ENCODE peak calls at places on chromosomes 16 and 17, in five cellular contexts. R is HCT116, L is PC-3, M is A549, Z is PC-9. K is an unnamed sample.

GRCh38 chr17:69757794-69758430 is 317.1 kb upstream of the KCNJ16 start:
- DNase-seq in Z (peak; percentile 50), R (no peak), L (peak; percentile 72), M (no peak), K (peak; percentile 89)

GRCh38 chr17:20116683-20117309 is 107.6 kb downstream of the SPECC1 start:
- DNase-seq in L (peak; percentile 76), Z (peak; percentile 55), R (peak; percentile 53), M (peak; percentile 55), K (peak; percentile 65)

GRCh38 chr16:54937673-54938350 is 7.1 kb downstream of the IRX5 start:
- DNase-seq in L (no peak), R (no peak), M (no peak), Z (no peak), K (no peak)

GRCh38 chr17:64998436-64999190 is 57.9 kb downstream of the GNA13 start:
- DNase-seq in Z (no peak), R (no peak), M (no peak), L (peak; percentile 42), K (no peak)

GRCh38 chr16:30953511-30954124 is 3.9 kb upstream of the SETD1A start:
- DNase-seq in M (peak; percentile 49), Z (no peak), R (peak; percentile 71), L (peak; percentile 50), K (peak; percentile 67)

GRCh38 chr16:7745321-7745720 is 412.7 kb downstream of the RBFOX1 start:
- DNase-seq in Z (no peak), L (no peak), R (no peak), M (no peak), K (no peak)

GRCh38 chr17:3659541-3660111 is 8.8 kb downstream of the TAX1BP3 start:
- DNase-seq in L (peak; percentile 58), M (peak; percentile 80), Z (peak; percentile 45), R (no peak), K (peak; percentile 89)

GRCh38 chr17:72603346-72604242 is 482.8 kb downstream of the SOX9 start:
- DNase-seq in R (no peak), Z (peak; percentile 36), M (no peak), L (no peak), K (peak; percentile 96)

GRCh38 chr16:19132898-19133297 is 19.1 kb downstream of the ITPRIPL2 start:
- DNase-seq in L (no peak), M (no peak), Z (no peak), R (no peak), K (no peak)

GRCh38 chr17:72788950-72789585 is 303.4 kb downstream of the SLC39A11 start:
- DNase-seq in L (no peak), R (no peak), M (no peak), Z (no peak), K (peak; percentile 39)

GRCh38 chr17:22171631-22172030 is 479.3 kb downstream of the KCNJ18 start:
- DNase-seq in L (no peak), M (no peak), R (no peak), Z (no peak), K (no peak)

GRCh38 chr17:57868007-57868774 is 18.3 kb upstream of the MRPS23 start:
- DNase-seq in M (peak; percentile 97), R (peak; percentile 90), Z (peak; percentile 82), L (peak; percentile 93), K (peak; percentile 95)

GRCh38 chr16:85253127-85253941 is 141.1 kb upstream of the CIBAR2 start:
- DNase-seq in L (peak; percentile 31), R (no peak), M (peak; percentile 85), Z (no peak), K (no peak)

GRCh38 chr16:84599528-84600202 is 18.2 kb downstream of the COTL1 start:
- DNase-seq in Z (no peak), R (no peak), M (no peak), L (no peak), K (peak; percentile 81)

GRCh38 chr16:21704733-21705132 is 41.0 kb downstream of the OTOA start:
- DNase-seq in L (no peak), R (no peak), M (no peak), Z (peak; percentile 35), K (no peak)

GRCh38 chr17:49456172-49456965 is 38.7 kb upstream of the NGFR start:
- DNase-seq in M (no peak), Z (no peak), L (peak; percentile 37), R (no peak), K (peak; percentile 77)

GRCh38 chr17:958712-959451 is 20.7 kb downstream of the NXN start:
- DNase-seq in Z (no peak), L (no peak), M (no peak), R (no peak), K (peak; percentile 37)

GRCh38 chr17:43021739-43022512 is at the start of gene VAT1:
- DNase-seq in L (peak; percentile 71), Z (peak; percentile 48), M (peak; percentile 94), R (peak; percentile 46), K (peak; percentile 74)

GRCh38 chr16:15897834-15898254 is 9.4 kb upstream of the CEP20 start:
- DNase-seq in M (no peak), R (no peak), L (peak; percentile 38), Z (no peak), K (peak; percentile 73)

GRCh38 chr16:11114366-11115164 is 141.4 kb downstream of the SOCS1 start:
- DNase-seq in R (no peak), Z (no peak), L (no peak), M (no peak), K (no peak)

GRCh38 chr17:54177606-54178308 is 355.0 kb downstream of the KIF2B start:
- DNase-seq in R (no peak), Z (no peak), L (no peak), M (no peak), K (no peak)

GRCh38 chr16:11405331-11406176 is 60.3 kb downstream of the RMI2 start:
- DNase-seq in Z (no peak), R (peak; percentile 34), L (peak; percentile 52), M (peak; percentile 60), K (peak; percentile 13)

GRCh38 chr16:7339700-7340099 is 7.1 kb downstream of the RBFOX1 start:
- DNase-seq in M (no peak), L (no peak), Z (no peak), R (no peak), K (no peak)

GRCh38 chr17:78182504-78182903 is 4.3 kb downstream of the TK1 start:
- DNase-seq in R (no peak), L (no peak), M (no peak), Z (no peak), K (no peak)

GRCh38 chr16:50925758-50926357 is 184.0 kb downstream of the CYLD start:
- DNase-seq in Z (no peak), L (peak; percentile 45), M (no peak), R (no peak), K (no peak)

GRCh38 chr17:75679706-75680201 is 12.6 kb downstream of the SAP30BP start:
- DNase-seq in R (no peak), M (peak; percentile 83), Z (peak; percentile 70), L (peak; percentile 91), K (no peak)

GRCh38 chr17:3927628-3928010 is 11.4 kb upstream of the P2RX1 start:
- DNase-seq in M (no peak), R (no peak), L (no peak), Z (no peak), K (no peak)

GRCh38 chr16:50434872-50435478 is 66.2 kb upstream of the BRD7 start:
- DNase-seq in L (no peak), Z (no peak), R (no peak), M (no peak), K (no peak)

GRCh38 chr16:49036126-49036525 is 245.5 kb downstream of the CBLN1 start:
- DNase-seq in Z (no peak), R (no peak), L (no peak), M (no peak), K (no peak)

GRCh38 chr17:15999141-15999973 is at the start of the genes TTC19 and ZSWIM7:
- DNase-seq in R (peak; percentile 94), L (peak; percentile 99), M (peak; percentile 99), Z (peak; percentile 85), K (peak; percentile 96)

GRCh38 chr17:16001498-16001897 is 1.9 kb downstream of the TTC19 start:
- DNase-seq in R (no peak), L (peak; percentile 68), Z (peak; percentile 53), M (no peak), K (no peak)

GRCh38 chr17:15999974-16000827 is 577 bp downstream of the TTC19 start:
- DNase-seq in Z (no peak), R (no peak), M (no peak), L (peak; percentile 38), K (peak; percentile 39)

GRCh38 chr17:15996322-15996721 is 3.2 kb downstream of the ZSWIM7 start:
- DNase-seq in M (no peak), Z (no peak), L (no peak), R (no peak), K (no peak)

GRCh38 chr17:15998031-15998574 is 1.4 kb downstream of the ZSWIM7 start:
- DNase-seq in R (no peak), L (peak; percentile 64), M (no peak), Z (no peak), K (no peak)
- H3K4me2 ChIP-seq in R (peak overlapping the region; percentile 79), L (peak overlapping the region; percentile 89), M (peak overlapping the region; percentile 70), Z (peak overlapping the region; percentile 89), K (no peak overlapping the region)

DNA sequence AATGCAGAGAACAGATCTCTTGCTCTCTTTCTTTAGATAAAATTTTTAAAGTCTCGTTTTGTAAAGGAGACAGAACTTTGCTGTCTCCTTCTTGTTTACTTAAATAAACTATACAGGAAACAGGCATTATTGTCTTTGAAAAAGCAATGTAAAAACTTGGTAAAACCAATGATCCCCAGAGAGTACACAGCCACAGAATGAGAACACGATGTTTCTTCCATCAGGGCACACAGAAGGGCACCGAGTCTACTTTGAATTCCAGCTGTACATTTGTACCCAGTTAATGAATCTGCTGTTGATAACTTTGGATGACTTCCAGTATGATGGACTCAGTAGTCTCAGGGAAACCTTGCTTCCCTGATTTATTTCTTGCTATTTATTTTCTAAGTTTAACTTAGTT is 8.1 kb upstream of the TMEM100 start:
- DNase-seq in L (no peak), R (no peak), Z (no peak), M (no peak), K (peak; percentile 33)
- H3K4me2 ChIP-seq in L (no peak overlapping the region), R (no peak overlapping the region), Z (no peak overlapping the region), M (no peak overlapping the region), K (no peak overlapping the region)

GRCh38 chr16:69322343-69322742 is 8.0 kb downstream of the PDF start:
- DNase-seq in Z (no peak), M (no peak), L (no peak), R (no peak), K (no peak)
- H3K4me2 ChIP-seq in Z (no peak overlapping the region), M (no peak overlapping the region), L (no peak overlapping the region), R (no peak overlapping the region), K (no peak overlapping the region)

GRCh38 chr17:44942456-44942855 is 5.1 kb downstream of the KIF18B start:
- DNase-seq in L (no peak), M (no peak), R (no peak), Z (no peak), K (no peak)
- H3K4me2 ChIP-seq in L (peak overlapping the region; percentile 50), M (peak overlapping the region; percentile 83), R (peak overlapping the region; percentile 53), Z (no peak overlapping the region), K (peak overlapping the region; percentile 7)

DNA sequence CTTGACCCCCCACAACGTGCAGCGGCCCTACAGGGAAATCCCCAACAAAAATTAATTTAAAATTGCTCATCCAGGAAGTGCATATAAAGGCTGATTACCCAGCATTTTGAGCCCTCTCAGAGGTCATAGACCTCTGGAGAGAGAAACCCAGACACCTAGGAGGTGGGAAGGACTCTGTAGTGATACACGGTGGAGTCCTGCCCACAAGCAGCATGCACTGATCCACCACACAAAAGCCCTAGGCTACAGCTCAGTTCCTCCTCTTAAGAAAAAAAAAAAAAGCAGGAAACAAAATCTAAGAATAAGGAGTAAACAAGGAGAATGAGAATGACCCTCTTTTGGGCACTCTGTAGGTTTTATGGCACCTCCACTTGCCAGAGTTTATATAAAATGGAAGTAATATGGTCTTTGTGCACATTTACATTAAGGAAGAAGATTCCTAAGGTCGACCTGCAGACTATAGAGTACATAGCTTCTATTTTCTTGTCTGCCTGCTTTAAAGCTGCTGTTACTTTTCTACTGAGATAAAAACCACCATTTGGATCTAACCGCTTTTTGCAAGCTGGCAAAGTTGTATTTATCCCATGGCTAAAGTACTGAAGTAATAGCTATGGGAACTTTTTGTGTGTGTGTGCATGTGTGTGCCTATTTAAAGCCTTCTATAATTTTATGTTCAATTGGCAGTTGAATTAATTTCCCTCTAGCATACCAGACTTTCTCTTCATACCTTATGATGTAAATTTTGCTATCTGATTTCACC is 46.9 kb downstream of the ACSM1 start:
- DNase-seq in R (no peak), M (no peak), L (no peak), Z (no peak), K (no peak)
- H3K4me2 ChIP-seq in R (no peak overlapping the region), M (no peak overlapping the region), L (no peak overlapping the region), Z (no peak overlapping the region), K (no peak overlapping the region)